ENCODE peak calls at places on chromosomes 12 and 14, in ten cellular contexts. V is mammary epithelial cell, B is fibroblast of lung, Y is iPS-NIHi11, U is H7, K is osteocyte, L is head of caudate nucleus, T is fibroblast of pulmonary artery, O is left ventricle myocardium inferior, H is glomerular endothelial cell. F is an unnamed sample.

GRCh38 chr14:28770574-28770973 is 4.0 kb downstream of the FOXG1 start:
- DNase-seq in V (no peak), H (no peak), L (no peak), K (no peak), U (no peak), B (no peak), T (no peak), O (no peak), Y (no peak), F (no peak)

GRCh38 chr12:64461634-64462414 is 9.9 kb downstream of the TBK1 start:
- DNase-seq in K (no peak), B (peak; percentile 88), O (no peak), U (no peak), Y (no peak), L (peak; percentile 25), V (peak; percentile 82), T (peak; percentile 82), H (no peak), F (peak; percentile 45)

GRCh38 chr12:88179436-88180014 is 37.4 kb downstream of the TMTC3 start:
- DNase-seq in U (no peak), T (no peak), H (no peak), Y (no peak), O (no peak), K (no peak), B (no peak), V (no peak), L (no peak), F (no peak)

GRCh38 chr12:86770871-86771270 is 514.7 kb upstream of the MGAT4C start:
- DNase-seq in U (no peak), T (no peak), H (no peak), O (no peak), Y (no peak), K (no peak), L (no peak), V (no peak), B (no peak), F (no peak)

GRCh38 chr12:109710747-109711595 is 2.7 kb upstream of the FAM222A start:
- DNase-seq in T (no peak), K (no peak), U (no peak), H (no peak), V (peak; percentile 65), Y (no peak), L (no peak), O (no peak), B (no peak), F (peak; percentile 74)

GRCh38 chr12:96571101-96571862 is 81.9 kb downstream of the CFAP54 start:
- DNase-seq in O (no peak), L (no peak), T (no peak), U (no peak), V (no peak), H (no peak), B (peak; percentile 45), Y (no peak), K (no peak), F (no peak)

GRCh38 chr12:77179515-77179914 is 114.1 kb upstream of the E2F7 start:
- DNase-seq in K (no peak), H (no peak), L (no peak), B (no peak), T (no peak), O (no peak), V (no peak), U (no peak), Y (peak; percentile 10), F (no peak)

GRCh38 chr12:15037091-15037723 is 64.4 kb downstream of the PDE6H start:
- DNase-seq in T (no peak), U (no peak), H (no peak), L (no peak), Y (no peak), V (peak; percentile 58), O (no peak), B (no peak), K (no peak), F (no peak)

GRCh38 chr12:104291867-104292524 is 11.5 kb upstream of the EID3 start:
- DNase-seq in H (no peak), Y (no peak), T (no peak), L (no peak), O (no peak), K (no peak), U (peak; percentile 60), V (no peak), B (no peak), F (no peak)

GRCh38 chr12:67919406-67919805 is 69.8 kb upstream of the IFNG-AS1 start:
- DNase-seq in K (no peak), T (peak; percentile 42), Y (no peak), L (no peak), V (peak; percentile 59), H (no peak), B (peak; percentile 50), U (no peak), O (no peak), F (peak; percentile 27)

GRCh38 chr12:131711551-131712205 is 788 bp downstream of the SFSWAP start:
- DNase-seq in Y (no peak), B (no peak), H (no peak), L (no peak), T (no peak), K (no peak), U (no peak), V (no peak), O (no peak), F (no peak)

GRCh38 chr12:86712425-86712843 is 456.2 kb upstream of the MGAT4C start:
- DNase-seq in T (peak; percentile 99), V (peak; percentile 97), L (no peak), B (peak; percentile 99), O (no peak), H (peak; percentile 92), K (no peak), Y (peak; percentile 9), U (no peak), F (peak; percentile 97)

GRCh38 chr14:64200170-64200569 is 94.0 kb downstream of the ESR2 start:
- DNase-seq in L (peak; percentile 28), U (peak; percentile 56), V (no peak), K (no peak), T (no peak), O (peak; percentile 70), Y (no peak), B (no peak), H (no peak), F (no peak)

GRCh38 chr12:124024790-124025189 is 51.8 kb downstream of the ZNF664 start:
- DNase-seq in L (no peak), T (no peak), Y (no peak), H (no peak), K (no peak), O (no peak), U (no peak), B (no peak), V (no peak), F (no peak)

GRCh38 chr14:104469591-104469990 is 110.0 kb upstream of the C14orf180 start:
- DNase-seq in O (no peak), V (no peak), T (no peak), U (no peak), K (no peak), Y (no peak), H (no peak), B (no peak), L (no peak), F (no peak)

GRCh38 chr14:63504628-63505027 is 38.5 kb downstream of the PPP2R5E start:
- DNase-seq in L (no peak), T (no peak), H (no peak), O (no peak), B (no peak), Y (no peak), U (no peak), K (no peak), V (peak; percentile 35), F (peak; percentile 95)

GRCh38 chr12:45327823-45328383 is 112.0 kb downstream of the ANO6 start:
- DNase-seq in K (no peak), L (no peak), T (no peak), Y (peak; percentile 15), O (no peak), B (peak; percentile 48), H (no peak), V (no peak), U (no peak), F (no peak)

GRCh38 chr14:50783542-50783941 is 47.4 kb downstream of the NIN start:
- DNase-seq in K (no peak), O (no peak), L (no peak), Y (no peak), U (no peak), B (no peak), V (no peak), T (no peak), H (no peak), F (no peak)

GRCh38 chr12:65306603-65307501 is 28.4 kb downstream of the MSRB3 start:
- DNase-seq in L (no peak), V (peak; percentile 76), K (no peak), Y (peak; percentile 31), H (peak; percentile 52), T (peak; percentile 88), B (peak; percentile 66), U (no peak), O (peak; percentile 50), F (peak; percentile 73)

GRCh38 chr14:23066855-23067744 is 9.8 kb upstream of the CDH24 start:
- DNase-seq in K (peak; percentile 65), L (no peak), T (no peak), Y (no peak), H (no peak), V (no peak), O (no peak), U (peak; percentile 38), B (no peak), F (no peak)

GRCh38 chr14:51533160-51533559 is 118.5 kb upstream of the FRMD6 start:
- DNase-seq in T (no peak), U (no peak), B (peak; percentile 81), L (no peak), H (no peak), O (no peak), Y (no peak), V (peak; percentile 96), K (no peak), F (peak; percentile 41)

GRCh38 chr14:95774265-95775160 is 60.6 kb upstream of the TCL1A start:
- DNase-seq in Y (peak; percentile 75), B (peak; percentile 4), H (no peak), O (no peak), T (peak; percentile 45), U (peak; percentile 80), L (peak; percentile 49), V (peak; percentile 23), K (no peak), F (peak; percentile 94)

F was measured in trophoblast cell.